ENCODE peak calls at places on chromosome 18, in six cellular contexts. M is NCI-H460; K is NCI-H2029; W is pancreas; G is Daoy; H is activated CD4-positive, alpha-beta T cell treated with anti-CD3 and anti-CD28 coated beads for 24 hours. V is an unnamed sample.

GRCh38 chr18:23835506-23835905 is 146.3 kb downstream of the LAMA3 start:
- DNase-seq in M (no peak), K (no peak), W (no peak), G (no peak), H (no peak), V (no peak)

GRCh38 chr18:52992041-52992440 is 652.0 kb downstream of the DCC start:
- DNase-seq in M (no peak), K (no peak), W (no peak), G (no peak), H (no peak), V (no peak)

GRCh38 chr18:58338961-58339722 is 289.7 kb downstream of the ALPK2 start:
- DNase-seq in M (no peak), K (no peak), W (peak), G (no peak), H (no peak), V (no peak)

GRCh38 chr18:21444465-21445023 is 156.0 kb downstream of the ESCO1 start:
- DNase-seq in M (peak), K (no peak), W (no peak), G (peak), H (no peak), V (no peak)

GRCh38 chr18:23412351-23412964 is 40.6 kb upstream of the RIOK3 start:
- DNase-seq in M (no peak), K (no peak), W (no peak), G (no peak), H (no peak), V (no peak)

GRCh38 chr18:24428709-24429108 is 2.2 kb downstream of the IMPACT start:
- DNase-seq in M (no peak), K (no peak), W (no peak), G (no peak), H (no peak), V (no peak)

GRCh38 chr18:72652990-72653593 is 109.0 kb upstream of the CBLN2 start:
- DNase-seq in M (peak), K (no peak), W (peak), G (peak), H (peak), V (no peak)

GRCh38 chr18:32717151-32717550 is 55.7 kb downstream of the KLHL14 start:
- DNase-seq in M (peak), K (no peak), W (no peak), G (no peak), H (no peak), V (no peak)

GRCh38 chr18:3816601-3817363 is 366.8 kb downstream of the TGIF1 start:
- DNase-seq in M (peak), K (no peak), W (no peak), G (peak), H (no peak), V (peak)

GRCh38 chr18:61531182-61531581 is 198.0 kb downstream of the CDH20 start:
- DNase-seq in M (no peak), K (no peak), W (no peak), G (peak), H (no peak), V (no peak)

GRCh38 chr18:2774669-2775068 is 72.1 kb upstream of the EMILIN2 start:
- DNase-seq in M (no peak), K (no peak), W (no peak), G (no peak), H (no peak), V (no peak)

V was measured in lung.